ENCODE peak calls at places on chromosomes 4 and X, in five cellular contexts. C, W, P, N and A are unnamed samples.

GRCh38 chr4:11183358-11183745 is 245.3 kb downstream of the HS3ST1 start:
- DNase-seq in W (no peak), N (no peak), C (no peak), P (no peak), A (no peak)

GRCh38 chr4:3346146-3346545 is 53.3 kb downstream of the RGS12 start:
- DNase-seq in P (peak; percentile 82), N (peak; percentile 41), C (peak; percentile 44), W (no peak), A (peak; percentile 52)

GRCh38 chr4:121977251-121978168 is 25.6 kb upstream of the TRPC3 start:
- DNase-seq in P (peak; percentile 39), W (no peak), C (no peak), N (no peak), A (no peak)

GRCh38 chr4:138275946-138276621 is 33.9 kb upstream of the SLC7A11 start:
- DNase-seq in P (no peak), N (no peak), C (peak; percentile 55), W (no peak), A (no peak)

GRCh38 chr4:125322363-125322730 is 7.6 kb downstream of the FAT4 start:
- DNase-seq in W (no peak), C (no peak), N (no peak), P (no peak), A (no peak)

GRCh38 chr4:105092356-105092755 is 54.3 kb upstream of the TET2 start:
- DNase-seq in P (no peak), W (no peak), C (peak; percentile 44), N (no peak), A (no peak)

GRCh38 chr4:44845309-44845708 is 119.0 kb upstream of the GNPDA2 start:
- DNase-seq in P (no peak), C (no peak), W (no peak), N (no peak), A (no peak)

GRCh38 chr4:39730067-39730466 is 32.1 kb downstream of the UBE2K start:
- DNase-seq in C (no peak), W (no peak), N (no peak), P (no peak), A (no peak)

GRCh38 chrX:11212741-11213140 is 80.5 kb upstream of the AMELX start:
- DNase-seq in C (no peak), W (no peak), P (no peak), N (no peak), A (no peak)

GRCh38 chrX:39613508-39613921 is 484.2 kb downstream of the BCOR start:
- DNase-seq in P (peak; percentile 47), N (no peak), C (no peak), W (no peak), A (peak; percentile 21)

GRCh38 chrX:56782791-56783449 is 53.9 kb downstream of the NBDY start:
- DNase-seq in N (no peak), P (no peak), C (no peak), W (no peak), A (no peak)

GRCh38 chr4:40525811-40526598 is 103.7 kb downstream of the RBM47 start:
- DNase-seq in P (no peak), N (no peak), W (no peak), C (peak; percentile 45), A (no peak)

GRCh38 chr4:132417220-132417619 is 731.9 kb upstream of the PCDH10 start:
- DNase-seq in W (no peak), C (no peak), N (no peak), P (no peak), A (no peak)

GRCh38 chr4:125191252-125191651 is 123.5 kb upstream of the FAT4 start:
- DNase-seq in P (no peak), W (no peak), C (peak; percentile 45), N (no peak), A (no peak)

GRCh38 chr4:57037982-57038604 is 59.4 kb downstream of the POLR2B start:
- DNase-seq in P (peak; percentile 52), C (no peak), N (peak; percentile 70), W (no peak), A (peak; percentile 84)

GRCh38 chr4:69828828-69829227 is 31.1 kb downstream of the SULT1E1 start:
- DNase-seq in P (no peak), W (no peak), N (no peak), C (no peak), A (no peak)

GRCh38 chr4:184331155-184331995 is 113.7 kb upstream of the ENPP6 start:
- DNase-seq in W (no peak), P (no peak), N (no peak), C (no peak), A (no peak)

GRCh38 chr4:54217642-54218486 is 11.2 kb upstream of the PDGFRA start:
- DNase-seq in N (peak; percentile 70), P (peak; percentile 76), W (peak; percentile 90), C (peak; percentile 64), A (peak; percentile 73)
- TF ChIP-seq CTCF in N (peak; percentile 95), P (peak; percentile 66), W (peak; percentile 86), C (peak; percentile 92), A (peak; percentile 88)

DNA sequence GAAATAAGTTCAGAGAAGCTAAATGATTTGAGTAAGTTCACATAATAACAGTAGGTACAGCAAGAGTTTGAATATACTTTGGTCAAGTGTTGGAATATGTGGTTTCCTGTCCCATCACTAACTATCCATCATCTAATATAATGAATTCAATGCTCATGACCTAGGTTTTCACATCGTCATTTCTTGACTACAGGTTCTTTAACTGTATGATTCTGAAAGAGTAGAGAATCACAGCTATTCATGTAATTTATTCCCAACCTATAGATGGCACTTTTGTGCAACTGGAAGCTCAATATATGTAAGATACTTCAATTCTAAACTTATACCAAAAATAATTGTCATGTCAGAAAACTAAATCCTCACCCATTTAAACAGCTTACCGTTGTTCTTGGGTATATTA is 53.1 kb downstream of the TIGD2 start:
- DNase-seq in C (no peak), W (no peak), N (no peak), P (no peak), A (no peak)
- TF ChIP-seq CTCF in C (no peak), W (no peak), N (peak; percentile 27), P (no peak), A (no peak)

GRCh38 chrX:1813809-1814208 is 198.9 kb downstream of the ASMT start:
- DNase-seq in N (no peak), C (no peak), W (no peak), P (no peak), A (no peak)

GRCh38 chrX:1807301-1807731 is 192.5 kb downstream of the ASMT start:
- DNase-seq in W (no peak), N (peak; percentile 10), C (no peak), P (no peak), A (no peak)

GRCh38 chrX:1809581-1809980 is 194.7 kb downstream of the ASMT start:
- DNase-seq in W (no peak), C (no peak), P (no peak), N (no peak), A (no peak)
- TF ChIP-seq CTCF in W (no peak), C (no peak), P (no peak), N (no peak), A (no peak)

GRCh38 chr4:7771056-7771455 is 168.6 kb downstream of the AFAP1 start:
- DNase-seq in C (no peak), P (no peak), W (no peak), N (no peak), A (no peak)

GRCh38 chr4:7768736-7769135 is 170.9 kb downstream of the AFAP1 start:
- DNase-seq in N (no peak), C (no peak), W (no peak), P (no peak), A (no peak)

GRCh38 chr4:7769308-7769841 is 170.3 kb downstream of the AFAP1 start:
- DNase-seq in P (no peak), W (no peak), C (no peak), N (no peak), A (no peak)

GRCh38 chr4:7770675-7771050 is 169.0 kb downstream of the AFAP1 start:
- DNase-seq in N (no peak), W (no peak), C (no peak), P (no peak), A (no peak)

GRCh38 chr4:7769936-7770674 is 169.6 kb downstream of the AFAP1 start:
- DNase-seq in P (peak; percentile 55), W (no peak), C (no peak), N (no peak), A (peak; percentile 47)
- TF ChIP-seq CTCF in P (peak; percentile 56), W (peak; percentile 30), C (peak; percentile 67), N (peak; percentile 57), A (peak; percentile 14)